ENCODE peak calls at places on chromosome 15, in four cellular contexts. One of them, this sample, is unnamed.

GRCh38 chr15:78329625-78330024 is 10.5 kb upstream of the CRABP1 start:
- DNase-seq in cardiac muscle cell: no peak
- DNase-seq in Peyer's patch: no peak
- DNase-seq in CD4-positive, CD25-positive, alpha-beta regulatory T cell: no peak
- DNase-seq in this sample: no peak

GRCh38 chr15:63517614-63518013 is 13.2 kb downstream of the USP3 start:
- DNase-seq in cardiac muscle cell: no peak
- DNase-seq in Peyer's patch: no peak
- DNase-seq in CD4-positive, CD25-positive, alpha-beta regulatory T cell: no peak
- DNase-seq in this sample: no peak

GRCh38 chr15:35999211-35999610 is 453.2 kb upstream of the DPH6 start:
- DNase-seq in cardiac muscle cell: no peak
- DNase-seq in Peyer's patch: no peak
- DNase-seq in CD4-positive, CD25-positive, alpha-beta regulatory T cell: no peak
- DNase-seq in this sample: no peak

GRCh38 chr15:70433583-70434288 is 329.6 kb downstream of the UACA start:
- DNase-seq in cardiac muscle cell: no peak
- DNase-seq in Peyer's patch: no peak
- DNase-seq in CD4-positive, CD25-positive, alpha-beta regulatory T cell: no peak
- DNase-seq in this sample: peak; percentile 12

GRCh38 chr15:72369964-72370363 is 5.8 kb downstream of the HEXA start:
- DNase-seq in cardiac muscle cell: peak; percentile 8
- DNase-seq in Peyer's patch: no peak
- DNase-seq in CD4-positive, CD25-positive, alpha-beta regulatory T cell: no peak
- DNase-seq in this sample: no peak

GRCh38 chr15:42152196-42152920 is 4.1 kb downstream of the PLA2G4F start:
- DNase-seq in cardiac muscle cell: no peak
- DNase-seq in Peyer's patch: no peak
- DNase-seq in CD4-positive, CD25-positive, alpha-beta regulatory T cell: no peak
- DNase-seq in this sample: peak; percentile 87

GRCh38 chr15:101258238-101259144 is 6.6 kb upstream of the CHSY1 start:
- DNase-seq in cardiac muscle cell: peak; percentile 88
- DNase-seq in Peyer's patch: peak; percentile 49
- DNase-seq in CD4-positive, CD25-positive, alpha-beta regulatory T cell: peak; percentile 43
- DNase-seq in this sample: no peak

GRCh38 chr15:43168192-43169107 is 16.8 kb upstream of the CCNDBP1 start:
- DNase-seq in cardiac muscle cell: no peak
- DNase-seq in Peyer's patch: no peak
- DNase-seq in CD4-positive, CD25-positive, alpha-beta regulatory T cell: no peak
- DNase-seq in this sample: no peak

GRCh38 chr15:42151736-42152135 is 4.7 kb downstream of the PLA2G4F start:
- DNase-seq in cardiac muscle cell: peak; percentile 12
- DNase-seq in Peyer's patch: no peak
- DNase-seq in CD4-positive, CD25-positive, alpha-beta regulatory T cell: no peak
- DNase-seq in this sample: peak; percentile 33

GRCh38 chr15:97652700-97653167 is 307.8 kb upstream of the ARRDC4 start:
- DNase-seq in cardiac muscle cell: no peak
- DNase-seq in Peyer's patch: no peak
- DNase-seq in CD4-positive, CD25-positive, alpha-beta regulatory T cell: no peak
- DNase-seq in this sample: no peak

GRCh38 chr15:80507638-80508316 is 103.6 kb downstream of the ARNT2 start:
- DNase-seq in cardiac muscle cell: peak; percentile 97
- DNase-seq in Peyer's patch: no peak
- DNase-seq in CD4-positive, CD25-positive, alpha-beta regulatory T cell: no peak
- DNase-seq in this sample: no peak

GRCh38 chr15:79339588-79340314 is 28.8 kb downstream of the TMED3 start:
- DNase-seq in cardiac muscle cell: peak; percentile 75
- DNase-seq in Peyer's patch: no peak
- DNase-seq in CD4-positive, CD25-positive, alpha-beta regulatory T cell: no peak
- DNase-seq in this sample: no peak

DNA sequence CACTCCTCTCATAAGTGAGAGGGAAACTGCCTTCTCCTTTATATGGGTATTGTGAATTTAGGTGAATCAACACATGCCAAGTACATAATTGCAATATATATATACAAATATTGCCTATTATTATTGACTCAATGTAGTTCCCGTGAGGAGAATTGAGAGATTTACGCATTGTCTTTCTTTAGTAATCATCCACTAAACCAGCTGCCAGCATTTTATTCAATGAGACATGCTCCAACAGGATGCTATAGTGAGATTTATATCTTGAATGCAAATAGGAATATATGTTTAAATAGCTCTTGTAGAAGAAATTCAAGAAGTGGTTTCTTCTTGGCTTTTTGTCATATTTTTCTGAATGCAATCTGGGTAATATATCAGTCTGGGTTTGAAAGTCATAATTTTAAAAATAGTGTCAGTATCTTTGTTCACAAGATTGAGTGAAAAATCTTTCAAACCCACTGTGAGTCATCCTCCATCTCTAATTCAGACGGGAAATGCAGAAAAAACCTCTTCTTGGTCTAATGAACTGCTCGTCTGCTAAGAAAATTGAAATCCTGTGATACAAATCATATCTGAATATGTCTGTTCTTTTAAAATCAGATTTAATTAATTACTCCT is 515.8 kb downstream of the GABRG3 start:
- DNase-seq in cardiac muscle cell: no peak
- DNase-seq in Peyer's patch: no peak
- DNase-seq in CD4-positive, CD25-positive, alpha-beta regulatory T cell: no peak
- DNase-seq in this sample: no peak
- H3K9me3 ChIP-seq in cardiac muscle cell: no peaks in the 10 kb centered on the region
- H3K9me3 ChIP-seq in Peyer's patch: no peaks in the 10 kb centered on the region
- H3K9me3 ChIP-seq in CD4-positive, CD25-positive, alpha-beta regulatory T cell: no peaks in the 10 kb centered on the region
- H3K9me3 ChIP-seq in this sample: no peaks in the 10 kb centered on the region

GRCh38 chr15:95085056-95085455 is 853.7 kb downstream of the MCTP2 start:
- DNase-seq in cardiac muscle cell: no peak
- DNase-seq in Peyer's patch: no peak
- DNase-seq in CD4-positive, CD25-positive, alpha-beta regulatory T cell: no peak
- DNase-seq in this sample: no peak

GRCh38 chr15:95086543-95087252 is 855.3 kb downstream of the MCTP2 start:
- DNase-seq in cardiac muscle cell: peak; percentile 70
- DNase-seq in Peyer's patch: no peak
- DNase-seq in CD4-positive, CD25-positive, alpha-beta regulatory T cell: no peak
- DNase-seq in this sample: no peak

GRCh38 chr15:95087253-95087609 is 855.9 kb downstream of the MCTP2 start:
- DNase-seq in cardiac muscle cell: no peak
- DNase-seq in Peyer's patch: no peak
- DNase-seq in CD4-positive, CD25-positive, alpha-beta regulatory T cell: no peak
- DNase-seq in this sample: no peak
- H3K4me3 ChIP-seq in cardiac muscle cell: no peak overlapping the region
- H3K4me3 ChIP-seq in Peyer's patch: no peak overlapping the region
- H3K4me3 ChIP-seq in CD4-positive, CD25-positive, alpha-beta regulatory T cell: no peak overlapping the region
- H3K4me3 ChIP-seq in this sample: no peak overlapping the region

GRCh38 chr15:20407553-20407952 is 134.0 kb downstream of the GOLGA6L6 start:
- DNase-seq in cardiac muscle cell: no peak
- DNase-seq in Peyer's patch: no peak
- DNase-seq in CD4-positive, CD25-positive, alpha-beta regulatory T cell: no peak
- DNase-seq in this sample: no peak
- H3K9me3 ChIP-seq in cardiac muscle cell: peaks cover 7% of the 10 kb centered on the region
- H3K9me3 ChIP-seq in Peyer's patch: no peaks in the 10 kb centered on the region
- H3K9me3 ChIP-seq in CD4-positive, CD25-positive, alpha-beta regulatory T cell: peaks cover 4% of the 10 kb centered on the region
- H3K9me3 ChIP-seq in this sample: peaks cover 11% of the 10 kb centered on the region

DNA sequence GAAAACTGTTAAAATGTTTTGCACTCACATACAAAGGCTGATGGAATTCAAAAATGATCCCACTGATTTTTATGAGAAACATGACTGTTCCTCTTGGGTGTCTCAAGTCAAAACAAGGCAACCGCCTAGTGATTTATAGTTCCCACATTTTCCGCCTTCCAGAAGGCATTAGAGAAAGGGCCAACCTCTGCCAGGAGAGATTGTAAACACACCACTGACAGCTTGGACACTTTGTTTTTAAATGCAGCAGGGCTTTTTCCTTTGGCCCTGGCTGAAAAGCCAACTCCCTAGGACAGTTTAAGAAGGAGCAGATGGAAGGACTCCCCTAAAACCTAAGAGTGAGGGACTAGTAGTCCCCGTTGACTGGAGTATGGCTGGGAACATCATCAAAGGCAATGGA is 27.8 kb downstream of the PARP16 start:
- DNase-seq in cardiac muscle cell: no peak
- DNase-seq in Peyer's patch: no peak
- DNase-seq in CD4-positive, CD25-positive, alpha-beta regulatory T cell: no peak
- DNase-seq in this sample: no peak
- H3K4me3 ChIP-seq in cardiac muscle cell: no peak overlapping the region
- H3K4me3 ChIP-seq in Peyer's patch: no peak overlapping the region
- H3K4me3 ChIP-seq in CD4-positive, CD25-positive, alpha-beta regulatory T cell: no peak overlapping the region
- H3K4me3 ChIP-seq in this sample: no peak overlapping the region

GRCh38 chr15:22226034-22226790 is 145.9 kb downstream of the OR4M2 start:
- DNase-seq in cardiac muscle cell: no peak
- DNase-seq in Peyer's patch: peak; percentile 8
- DNase-seq in CD4-positive, CD25-positive, alpha-beta regulatory T cell: no peak
- DNase-seq in this sample: peak; percentile 55

GRCh38 chr15:22227411-22227810 is 147.1 kb downstream of the OR4M2 start:
- DNase-seq in cardiac muscle cell: no peak
- DNase-seq in Peyer's patch: peak; percentile 13
- DNase-seq in CD4-positive, CD25-positive, alpha-beta regulatory T cell: no peak
- DNase-seq in this sample: peak; percentile 62

GRCh38 chr15:22231603-22232002 is 151.3 kb downstream of the OR4M2 start:
- DNase-seq in cardiac muscle cell: no peak
- DNase-seq in Peyer's patch: no peak
- DNase-seq in CD4-positive, CD25-positive, alpha-beta regulatory T cell: no peak
- DNase-seq in this sample: no peak

GRCh38 chr15:22229971-22230815 is 149.9 kb downstream of the OR4M2 start:
- DNase-seq in cardiac muscle cell: no peak
- DNase-seq in Peyer's patch: no peak
- DNase-seq in CD4-positive, CD25-positive, alpha-beta regulatory T cell: no peak
- DNase-seq in this sample: peak; percentile 26

GRCh38 chr15:22227961-22228762 is 147.8 kb downstream of the OR4M2 start:
- DNase-seq in cardiac muscle cell: no peak
- DNase-seq in Peyer's patch: no peak
- DNase-seq in CD4-positive, CD25-positive, alpha-beta regulatory T cell: no peak
- DNase-seq in this sample: peak; percentile 48
- H3K9me3 ChIP-seq in cardiac muscle cell: peaks cover 9% of the 10 kb centered on the region
- H3K9me3 ChIP-seq in Peyer's patch: no peaks in the 10 kb centered on the region
- H3K9me3 ChIP-seq in CD4-positive, CD25-positive, alpha-beta regulatory T cell: no peaks in the 10 kb centered on the region
- H3K9me3 ChIP-seq in this sample: no peaks in the 10 kb centered on the region

DNA sequence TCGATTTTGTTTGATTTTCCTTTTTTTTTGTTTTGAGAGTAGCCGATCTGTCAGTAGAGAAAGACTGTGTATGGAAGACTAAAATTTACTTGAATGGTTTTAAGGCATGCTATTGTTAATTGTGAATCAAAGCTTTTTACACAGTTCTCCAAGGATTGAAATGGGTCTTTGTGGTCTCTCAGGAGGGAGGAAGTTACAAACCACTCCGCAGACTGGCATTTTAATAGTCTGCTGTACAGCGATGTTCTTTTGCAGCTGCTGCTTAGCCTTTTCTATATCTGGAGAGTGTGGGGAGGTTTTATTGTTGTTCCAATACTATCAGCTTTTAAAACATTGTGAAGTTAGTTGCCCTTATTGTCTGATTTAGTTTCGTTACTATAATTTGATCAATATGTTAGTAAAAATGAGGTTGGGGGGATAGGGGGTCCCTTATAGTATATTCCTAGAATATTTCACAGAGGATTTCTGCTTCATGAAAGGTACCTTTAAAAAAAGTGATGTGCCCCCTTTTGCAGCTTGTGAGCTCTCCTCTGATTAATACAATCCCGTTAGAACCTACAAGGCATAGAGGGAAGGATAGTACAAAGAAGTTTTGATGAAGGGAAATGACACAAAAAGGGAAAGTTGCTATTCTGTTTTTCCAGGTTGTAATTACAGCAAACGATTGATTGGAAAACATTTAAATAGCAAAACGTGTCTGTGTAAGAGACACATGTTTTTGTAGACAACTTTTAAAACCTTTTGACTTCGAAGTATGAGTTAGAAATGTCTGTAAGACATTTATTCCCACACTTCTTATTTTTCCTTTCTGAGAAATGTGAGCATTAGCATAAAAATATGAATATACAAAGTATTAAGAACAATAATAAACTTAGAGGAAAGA is 158.3 kb upstream of the CGNL1 start:
- DNase-seq in cardiac muscle cell: peak; percentile 47
- DNase-seq in Peyer's patch: no peak
- DNase-seq in CD4-positive, CD25-positive, alpha-beta regulatory T cell: no peak
- DNase-seq in this sample: no peak
- H3K4me3 ChIP-seq in cardiac muscle cell: no peak overlapping the region
- H3K4me3 ChIP-seq in Peyer's patch: no peak overlapping the region
- H3K4me3 ChIP-seq in CD4-positive, CD25-positive, alpha-beta regulatory T cell: no peak overlapping the region
- H3K4me3 ChIP-seq in this sample: no peak overlapping the region

GRCh38 chr15:25737218-25737643 is 125.9 kb downstream of the ATP10A start:
- DNase-seq in cardiac muscle cell: no peak
- DNase-seq in Peyer's patch: no peak
- DNase-seq in CD4-positive, CD25-positive, alpha-beta regulatory T cell: no peak
- DNase-seq in this sample: no peak

GRCh38 chr15:25739687-25740121 is 123.4 kb downstream of the ATP10A start:
- DNase-seq in cardiac muscle cell: peak; percentile 47
- DNase-seq in Peyer's patch: peak; percentile 40
- DNase-seq in CD4-positive, CD25-positive, alpha-beta regulatory T cell: no peak
- DNase-seq in this sample: no peak

GRCh38 chr15:25736451-25736850 is 126.7 kb downstream of the ATP10A start:
- DNase-seq in cardiac muscle cell: peak; percentile 4
- DNase-seq in Peyer's patch: no peak
- DNase-seq in CD4-positive, CD25-positive, alpha-beta regulatory T cell: no peak
- DNase-seq in this sample: no peak

GRCh38 chr15:25740438-25741252 is 122.5 kb downstream of the ATP10A start:
- DNase-seq in cardiac muscle cell: no peak
- DNase-seq in Peyer's patch: no peak
- DNase-seq in CD4-positive, CD25-positive, alpha-beta regulatory T cell: no peak
- DNase-seq in this sample: no peak

GRCh38 chr15:25738171-25738792 is 124.8 kb downstream of the ATP10A start:
- DNase-seq in cardiac muscle cell: peak; percentile 24
- DNase-seq in Peyer's patch: no peak
- DNase-seq in CD4-positive, CD25-positive, alpha-beta regulatory T cell: no peak
- DNase-seq in this sample: no peak
- H3K9me3 ChIP-seq in cardiac muscle cell: no peaks in the 10 kb centered on the region
- H3K9me3 ChIP-seq in Peyer's patch: no peaks in the 10 kb centered on the region
- H3K9me3 ChIP-seq in CD4-positive, CD25-positive, alpha-beta regulatory T cell: no peaks in the 10 kb centered on the region
- H3K9me3 ChIP-seq in this sample: no peaks in the 10 kb centered on the region

GRCh38 chr15:93088981-93089854 is at the start of gene RGMA:
- DNase-seq in cardiac muscle cell: peak; percentile 15
- DNase-seq in Peyer's patch: no peak
- DNase-seq in CD4-positive, CD25-positive, alpha-beta regulatory T cell: no peak
- DNase-seq in this sample: peak; percentile 66

GRCh38 chr15:93086791-93087190 is 2.2 kb downstream of the RGMA start:
- DNase-seq in cardiac muscle cell: no peak
- DNase-seq in Peyer's patch: no peak
- DNase-seq in CD4-positive, CD25-positive, alpha-beta regulatory T cell: no peak
- DNase-seq in this sample: no peak

GRCh38 chr15:93089855-93090305 is 869 bp upstream of the RGMA start:
- DNase-seq in cardiac muscle cell: no peak
- DNase-seq in Peyer's patch: no peak
- DNase-seq in CD4-positive, CD25-positive, alpha-beta regulatory T cell: no peak
- DNase-seq in this sample: no peak

GRCh38 chr15:93088200-93088980 is 621 bp downstream of the RGMA start:
- DNase-seq in cardiac muscle cell: peak; percentile 15
- DNase-seq in Peyer's patch: no peak
- DNase-seq in CD4-positive, CD25-positive, alpha-beta regulatory T cell: no peak
- DNase-seq in this sample: peak; percentile 70

GRCh38 chr15:93087825-93088199 is 1.2 kb downstream of the RGMA start:
- DNase-seq in cardiac muscle cell: peak; percentile 72
- DNase-seq in Peyer's patch: peak; percentile 21
- DNase-seq in CD4-positive, CD25-positive, alpha-beta regulatory T cell: peak; percentile 18
- DNase-seq in this sample: peak; percentile 82
- H3K4me3 ChIP-seq in cardiac muscle cell: peak overlapping the region; percentile 27
- H3K4me3 ChIP-seq in Peyer's patch: peak overlapping the region; percentile 60
- H3K4me3 ChIP-seq in CD4-positive, CD25-positive, alpha-beta regulatory T cell: peak overlapping the region; percentile 37
- H3K4me3 ChIP-seq in this sample: peak overlapping the region; percentile 50

GRCh38 chr15:25192651-25193050 is 237.9 kb downstream of the SNRPN start:
- DNase-seq in cardiac muscle cell: no peak
- DNase-seq in Peyer's patch: no peak
- DNase-seq in CD4-positive, CD25-positive, alpha-beta regulatory T cell: no peak
- DNase-seq in this sample: no peak
- H3K9me3 ChIP-seq in cardiac muscle cell: no peaks in the 10 kb centered on the region
- H3K9me3 ChIP-seq in Peyer's patch: peaks cover 4% of the 10 kb centered on the region
- H3K9me3 ChIP-seq in CD4-positive, CD25-positive, alpha-beta regulatory T cell: no peaks in the 10 kb centered on the region
- H3K9me3 ChIP-seq in this sample: no peaks in the 10 kb centered on the region

This sample was measured in upper lobe of right lung.